ENCODE peak calls at places on chromosomes 1 and 21, in ten cellular contexts. E is activated T-helper 1 cell treated with Interleukin-2 at 50 U/mL for 16 hours; A is substantia nigra; O is activated CD4-positive, alpha-beta T cell treated with anti-CD3 and anti-CD28 coated beads, Interleukin-2, amount 50 U/mL, for 48 hours; X is transverse colon; R is tibial nerve; P is mesothelial cell of epicardium; F is activated effector memory CD4-positive, alpha-beta T cell treated with anti-CD3 and anti-CD28 coated beads, Interleukin-2, amount 50 U/mL, for 16 hours; T is GM03348; L is stimulated activated CD4-positive, alpha-beta T cell treated with anti-CD3 and anti-CD28 coated beads, Interleukin-15, amount 100 ng/mL, for 1 hour. I is an unnamed sample.

GRCh38 chr1:107196973-107197562 is 56.2 kb downstream of the NTNG1 start:
- DNase-seq in T (no peak), R (no peak), A (no peak), O (peak), P (no peak), F (no peak), X (peak), E (no peak), L (no peak), I (no peak)

GRCh38 chr1:191752342-191752741 is 405.9 kb upstream of the RGS18 start:
- DNase-seq in X (no peak), L (no peak), F (no peak), P (no peak), O (no peak), A (no peak), E (no peak), R (no peak), T (no peak), I (no peak)

GRCh38 chr1:3671371-3672180 is 19.3 kb downstream of the TP73 start:
- DNase-seq in X (no peak), R (no peak), T (no peak), A (no peak), O (no peak), L (no peak), P (no peak), F (no peak), E (no peak), I (peak)

GRCh38 chr1:89523597-89524368 is 846 bp upstream of the LRRC8B start:
- DNase-seq in O (peak), A (no peak), R (no peak), F (no peak), E (no peak), L (no peak), P (no peak), X (peak), T (peak), I (no peak)

GRCh38 chr1:160108888-160109662 is 6.5 kb upstream of the ATP1A2 start:
- DNase-seq in L (no peak), P (no peak), A (no peak), F (no peak), O (peak), T (peak), E (no peak), R (no peak), X (no peak), I (no peak)

GRCh38 chr1:41545996-41546938 is 61.8 kb upstream of the EDN2 start:
- DNase-seq in R (no peak), T (peak), E (no peak), X (no peak), O (no peak), P (no peak), L (no peak), F (peak), A (no peak), I (peak)

GRCh38 chr1:85692730-85693314 is 15.4 kb downstream of the ZNHIT6 start:
- DNase-seq in O (no peak), R (no peak), P (no peak), X (no peak), T (peak), A (no peak), F (no peak), L (no peak), E (no peak), I (no peak)

GRCh38 chr21:46005481-46005881 is 23.9 kb downstream of the COL6A1 start:
- DNase-seq in P (no peak), R (no peak), F (no peak), E (no peak), T (peak), L (no peak), O (no peak), X (peak), A (no peak), I (no peak)

GRCh38 chr1:93703649-93704048 is 22.0 kb upstream of the BCAR3 start:
- DNase-seq in P (no peak), L (no peak), O (no peak), E (no peak), T (no peak), R (no peak), F (no peak), A (no peak), X (no peak), I (peak)

GRCh38 chr21:16455978-16456377 is 726.2 kb downstream of the USP25 start:
- DNase-seq in L (no peak), R (no peak), A (peak), X (no peak), O (no peak), E (no peak), F (no peak), T (peak), P (no peak), I (no peak)

GRCh38 chr1:63319069-63320023 is 3.0 kb upstream of the FOXD3 start:
- DNase-seq in P (no peak), O (no peak), T (no peak), L (no peak), F (no peak), A (no peak), E (no peak), R (no peak), X (no peak), I (no peak)

GRCh38 chr1:28535180-28535579 is 17.7 kb upstream of the TRNAU1AP start:
- DNase-seq in E (no peak), T (no peak), P (no peak), X (no peak), L (no peak), R (no peak), F (no peak), A (no peak), O (no peak), I (no peak)

GRCh38 chr1:64514197-64514765 is 44.4 kb downstream of the CACHD1 start:
- DNase-seq in X (no peak), E (no peak), P (no peak), L (no peak), O (no peak), R (no peak), F (no peak), T (peak), A (no peak), I (no peak)

GRCh38 chr1:51612349-51612982 is 4.4 kb upstream of the OSBPL9 start:
- DNase-seq in A (no peak), E (no peak), T (no peak), R (no peak), X (no peak), L (no peak), O (no peak), F (no peak), P (no peak), I (no peak)

GRCh38 chr1:118204106-118204505 is 19.1 kb upstream of the SPAG17 start:
- DNase-seq in X (no peak), T (peak), F (no peak), A (no peak), O (no peak), R (no peak), L (no peak), E (no peak), P (no peak), I (no peak)

GRCh38 chr1:228333739-228334115 is 72.9 kb downstream of the TRIM11 start:
- DNase-seq in X (peak), F (peak), P (no peak), R (peak), A (no peak), E (no peak), T (no peak), O (no peak), L (no peak), I (no peak)

GRCh38 chr1:222233441-222234180 is 314.3 kb downstream of the HHIPL2 start:
- DNase-seq in X (no peak), L (no peak), O (no peak), A (no peak), T (no peak), R (no peak), F (no peak), P (no peak), E (no peak), I (no peak)

GRCh38 chr21:26840206-26840605 is 5.0 kb downstream of the ADAMTS1 start:
- DNase-seq in R (no peak), P (no peak), F (no peak), A (no peak), E (no peak), X (no peak), O (no peak), T (no peak), L (peak), I (no peak)

GRCh38 chr1:205443585-205444299 is 12.1 kb downstream of the BLACAT1 start:
- DNase-seq in X (no peak), P (no peak), L (no peak), A (no peak), F (no peak), R (no peak), E (no peak), O (no peak), T (no peak), I (no peak)

GRCh38 chr1:244216836-244217235 is 165.8 kb downstream of the ZBTB18 start:
- DNase-seq in T (no peak), A (no peak), X (no peak), E (no peak), F (peak), L (no peak), R (no peak), O (no peak), P (no peak), I (no peak)

GRCh38 chr1:205811660-205812059 is 1.3 kb downstream of the SLC41A1 start:
- DNase-seq in F (no peak), E (no peak), P (no peak), T (peak), L (no peak), A (peak), O (no peak), X (no peak), R (no peak), I (no peak)

GRCh38 chr1:184425449-184426277 is 38.8 kb downstream of the C1orf21 start:
- DNase-seq in L (no peak), A (no peak), T (no peak), O (no peak), R (no peak), E (no peak), P (no peak), F (no peak), X (peak), I (no peak)

GRCh38 chr1:117592155-117592554 is 13.7 kb upstream of the TENT5C start:
- DNase-seq in A (no peak), L (no peak), F (peak), R (no peak), E (no peak), T (no peak), O (no peak), P (no peak), X (peak), I (no peak)

GRCh38 chr1:187842406-187843165 is 1013.8 kb downstream of the PLA2G4A start:
- DNase-seq in T (no peak), R (no peak), A (no peak), F (no peak), X (no peak), L (no peak), P (no peak), O (no peak), E (no peak), I (no peak)

GRCh38 chr1:10866314-10867091 is 70.1 kb upstream of the CASZ1 start:
- DNase-seq in F (peak), E (no peak), A (no peak), T (peak), R (no peak), X (peak), L (peak), P (no peak), O (peak), I (no peak)

GRCh38 chr1:218412181-218412580 is 67.0 kb downstream of the TGFB2 start:
- DNase-seq in T (peak), A (no peak), R (no peak), X (no peak), O (no peak), E (no peak), P (no peak), L (no peak), F (no peak), I (no peak)

GRCh38 chr21:35257413-35257812 is 208.3 kb upstream of the RUNX1 start:
- DNase-seq in F (no peak), L (no peak), O (no peak), A (no peak), T (peak), X (peak), P (no peak), E (no peak), R (no peak), I (peak)

GRCh38 chr1:232628335-232629214 is 1.4 kb downstream of the SIPA1L2 start:
- DNase-seq in T (peak), P (no peak), A (no peak), F (no peak), L (no peak), E (no peak), R (no peak), X (no peak), O (no peak), I (no peak)

GRCh38 chr1:21904725-21905520 is 32.2 kb downstream of the HSPG2 start:
- DNase-seq in O (peak), T (peak), R (no peak), X (peak), A (no peak), F (no peak), P (no peak), E (no peak), L (no peak), I (peak)

GRCh38 chr21:29586696-29587095 is 288.0 kb downstream of the BACH1 start:
- DNase-seq in F (no peak), E (no peak), X (no peak), R (no peak), O (no peak), A (no peak), L (no peak), T (no peak), P (no peak), I (no peak)

GRCh38 chr21:46003575-46004007 is 22.0 kb downstream of the COL6A1 start:
- DNase-seq in X (no peak), P (no peak), E (no peak), O (no peak), L (no peak), R (peak), T (peak), A (no peak), F (peak), I (peak)

GRCh38 chr1:12370241-12370980 is 140.6 kb downstream of the VPS13D start:
- DNase-seq in T (no peak), E (no peak), R (no peak), A (no peak), X (no peak), L (no peak), O (no peak), F (no peak), P (no peak), I (no peak)